ENCODE peak calls at places on chromosome 5, in six cellular contexts. E is mammary epithelial cell, K is right lobe of liver, L is HepG2, R is A549, O is astrocyte. T is an unnamed sample.

GRCh38 chr5:33328842-33329241 is 111.9 kb upstream of the TARS1 start:
- DNase-seq in E (no peak), K (no peak), L (no peak), R (no peak), O (peak; percentile 56), T (no peak)

GRCh38 chr5:176588297-176588696 is 21.7 kb downstream of the GPRIN1 start:
- DNase-seq in E (no peak), K (no peak), L (no peak), R (no peak), O (no peak), T (no peak)

GRCh38 chr5:24788829-24789509 is 144.2 kb upstream of the CDH10 start:
- DNase-seq in E (peak; percentile 63), K (no peak), L (no peak), R (peak; percentile 3), O (peak; percentile 93), T (no peak)

GRCh38 chr5:105034335-105034734 is 1471.7 kb upstream of the NUDT12 start:
- DNase-seq in E (no peak), K (no peak), L (no peak), R (no peak), O (no peak), T (no peak)

GRCh38 chr5:1176473-1177391 is 24.7 kb upstream of the SLC6A19 start:
- DNase-seq in E (no peak), K (no peak), L (no peak), R (no peak), O (no peak), T (no peak)

GRCh38 chr5:138714694-138715093 is 38.5 kb upstream of the CTNNA1 start:
- DNase-seq in E (no peak), K (no peak), L (no peak), R (no peak), O (no peak), T (no peak)

GRCh38 chr5:124832510-124832909 is 86.1 kb upstream of the ZNF608 start:
- DNase-seq in E (no peak), K (no peak), L (no peak), R (no peak), O (no peak), T (no peak)

GRCh38 chr5:132754947-132755346 is 7.7 kb downstream of the CCNI2 start:
- DNase-seq in E (no peak), K (no peak), L (peak; percentile 49), R (peak; percentile 29), O (no peak), T (no peak)

GRCh38 chr5:133742370-133743036 is 130.2 kb upstream of the FSTL4 start:
- DNase-seq in E (no peak), K (no peak), L (no peak), R (peak; percentile 46), O (no peak), T (peak; percentile 30)

GRCh38 chr5:36161317-36161716 is 9.4 kb downstream of the SKP2 start:
- DNase-seq in E (peak; percentile 35), K (no peak), L (no peak), R (no peak), O (no peak), T (no peak)

GRCh38 chr5:89123607-89124006 is 240.6 kb upstream of the MEF2C start:
- DNase-seq in E (no peak), K (no peak), L (no peak), R (no peak), O (no peak), T (no peak)

GRCh38 chr5:177963966-177964365 is 32.1 kb downstream of the PROP1 start:
- DNase-seq in E (no peak), K (no peak), L (no peak), R (no peak), O (no peak), T (no peak)

GRCh38 chr5:132498686-132499271 is 8.2 kb upstream of the IRF1 start:
- DNase-seq in E (no peak), K (no peak), L (no peak), R (no peak), O (peak; percentile 36), T (peak; percentile 57)

GRCh38 chr5:123093279-123094226 is 4.5 kb downstream of the PRDM6 start:
- DNase-seq in E (no peak), K (no peak), L (no peak), R (no peak), O (no peak), T (no peak)

GRCh38 chr5:144318460-144318859 is 147.8 kb downstream of the KCTD16 start:
- DNase-seq in E (no peak), K (no peak), L (no peak), R (no peak), O (no peak), T (no peak)

GRCh38 chr5:126449751-126450271 is 26.6 kb downstream of the GRAMD2B start:
- DNase-seq in E (peak; percentile 98), K (no peak), L (no peak), R (no peak), O (peak; percentile 67), T (no peak)

GRCh38 chr5:126452477-126452876 is 29.3 kb downstream of the GRAMD2B start:
- DNase-seq in E (no peak), K (no peak), L (no peak), R (no peak), O (no peak), T (no peak)

GRCh38 chr5:126448720-126449119 is 25.5 kb downstream of the GRAMD2B start:
- DNase-seq in E (no peak), K (no peak), L (no peak), R (no peak), O (no peak), T (no peak)

GRCh38 chr5:126450388-126450787 is 27.2 kb downstream of the GRAMD2B start:
- DNase-seq in E (peak; percentile 77), K (no peak), L (no peak), R (no peak), O (no peak), T (no peak)

DNA sequence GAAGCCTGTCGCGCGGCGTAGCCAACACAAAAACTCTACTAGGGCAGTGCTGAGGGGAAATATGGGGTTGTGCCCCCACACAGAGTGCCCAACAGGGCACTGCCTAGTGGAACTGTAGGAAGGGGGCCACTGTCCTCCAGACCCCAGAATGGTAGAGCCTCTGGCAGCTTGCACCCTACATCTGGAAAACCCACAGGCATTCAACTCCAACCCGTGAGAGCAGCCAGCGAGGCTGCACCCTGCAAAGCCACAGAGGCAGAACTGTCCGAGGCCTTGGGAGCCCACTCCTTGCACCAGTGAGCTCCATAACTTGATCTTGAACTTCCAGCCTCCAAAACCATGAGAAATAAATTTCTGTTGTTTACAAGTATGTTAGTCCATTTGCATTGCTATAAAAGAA is 27.7 kb downstream of the GRAMD2B start:
- DNase-seq in E (no peak), K (no peak), L (no peak), R (no peak), O (no peak), T (no peak)
- H3K4me1 ChIP-seq in E (peaks cover 69% of the 10 kb centered on the region), K (no peaks in the 10 kb centered on the region), L (no peaks in the 10 kb centered on the region), R (no peaks in the 10 kb centered on the region), O (peaks cover 25% of the 10 kb centered on the region), T (peaks cover 22% of the 10 kb centered on the region)

DNA sequence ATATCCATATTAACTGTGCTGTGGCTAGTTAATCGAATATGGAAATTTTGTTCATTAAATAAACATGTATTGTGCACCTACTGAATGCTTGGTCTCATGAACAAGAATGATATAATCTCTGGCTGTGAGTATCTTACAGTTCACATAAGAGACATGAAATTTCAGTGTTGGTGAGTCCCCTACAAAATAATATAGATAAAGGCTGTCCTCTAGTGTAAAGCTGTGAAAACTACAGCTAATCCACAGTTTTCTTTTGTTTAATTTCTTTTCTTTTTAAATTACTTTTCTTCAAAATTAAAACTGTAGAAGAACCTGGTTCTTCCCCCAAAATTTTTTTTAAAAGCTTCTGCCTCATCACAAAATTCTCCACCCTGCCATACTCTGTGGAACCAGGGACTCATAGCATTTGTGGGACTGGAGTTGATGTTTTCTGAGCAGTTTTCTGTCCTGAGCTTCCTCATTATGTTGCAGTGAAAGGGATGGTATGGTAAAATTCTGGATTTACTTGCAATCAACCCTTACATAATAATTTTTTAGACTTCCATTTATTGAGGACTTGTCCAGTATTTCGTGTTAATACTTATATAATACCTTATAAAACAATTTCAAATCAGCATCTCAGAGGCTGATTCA is 135.0 kb downstream of the STK32A start:
- DNase-seq in E (no peak), K (no peak), L (no peak), R (peak; percentile 20), O (peak; percentile 38), T (no peak)
- TF ChIP-seq CTCF in E (peak; percentile 70), K (peak; percentile 32), L (no peak), R (peak; percentile 64), O (peak; percentile 65), T (peak; percentile 53)

GRCh38 chr5:172694541-172694940 is 53.5 kb downstream of the NEURL1B start:
- DNase-seq in E (no peak), K (no peak), L (no peak), R (no peak), O (no peak), T (no peak)

GRCh38 chr5:172695431-172696054 is 54.5 kb downstream of the NEURL1B start:
- DNase-seq in E (no peak), K (no peak), L (no peak), R (no peak), O (no peak), T (no peak)

GRCh38 chr5:172697123-172698121 is 56.4 kb downstream of the NEURL1B start:
- DNase-seq in E (peak; percentile 70), K (peak; percentile 90), L (peak; percentile 77), R (peak; percentile 84), O (peak; percentile 45), T (peak; percentile 95)

GRCh38 chr5:172694061-172694460 is 53.0 kb downstream of the NEURL1B start:
- DNase-seq in E (peak; percentile 12), K (no peak), L (no peak), R (no peak), O (no peak), T (no peak)

GRCh38 chr5:172696171-172696849 is 55.2 kb downstream of the NEURL1B start:
- DNase-seq in E (no peak), K (no peak), L (no peak), R (no peak), O (no peak), T (no peak)
- H3K4me1 ChIP-seq in E (peaks cover 5% of the 10 kb centered on the region), K (no peaks in the 10 kb centered on the region), L (peaks cover 21% of the 10 kb centered on the region), R (peaks cover 8% of the 10 kb centered on the region), O (no peaks in the 10 kb centered on the region), T (peaks cover 81% of the 10 kb centered on the region)

GRCh38 chr5:140146523-140146842 is 20.7 kb downstream of the IGIP start:
- DNase-seq in E (no peak), K (no peak), L (no peak), R (no peak), O (no peak), T (no peak)

GRCh38 chr5:140145818-140146522 is 20.2 kb downstream of the IGIP start:
- DNase-seq in E (peak; percentile 44), K (peak; percentile 78), L (peak; percentile 38), R (peak; percentile 51), O (peak; percentile 35), T (peak; percentile 77)

GRCh38 chr5:140150201-140150600 is 24.5 kb downstream of the IGIP start:
- DNase-seq in E (no peak), K (peak; percentile 31), L (no peak), R (no peak), O (no peak), T (no peak)

GRCh38 chr5:140147460-140147859 is 21.7 kb downstream of the IGIP start:
- DNase-seq in E (no peak), K (peak; percentile 21), L (no peak), R (no peak), O (no peak), T (peak; percentile 36)

GRCh38 chr5:140148508-140148907 is 22.8 kb downstream of the IGIP start:
- DNase-seq in E (no peak), K (peak; percentile 33), L (peak; percentile 39), R (peak; percentile 44), O (no peak), T (peak; percentile 47)
- TF ChIP-seq CTCF in E (no peak), K (no peak), L (no peak), R (no peak), O (no peak), T (no peak)

T was measured in right atrium auricular region.